ENCODE peak calls at places on chromosomes 11 and 22, in seven cellular contexts. C, M, J, F, L, I and Q are unnamed samples.

GRCh38 chr11:132068556-132068955 is 698.1 kb downstream of the NTM start:
- DNase-seq in F (no peak), M (no peak), J (no peak), I (no peak), L (no peak), C (no peak), Q (no peak)

GRCh38 chr11:64086263-64086938 is 50.7 kb downstream of the FLRT1 start:
- DNase-seq in M (no peak), F (no peak), C (no peak), I (peak; percentile 89), J (no peak), L (no peak), Q (peak; percentile 74)

GRCh38 chr11:69310934-69311766 is 17.2 kb downstream of the MYEOV start:
- DNase-seq in C (no peak), I (peak; percentile 64), M (no peak), J (no peak), L (no peak), F (no peak), Q (no peak)

GRCh38 chr22:19477321-19478085 is 1.5 kb downstream of the UFD1 start:
- DNase-seq in M (peak; percentile 16), C (no peak), F (no peak), L (no peak), I (no peak), J (peak; percentile 14), Q (peak; percentile 36)

GRCh38 chr11:587546-587945 is 11.3 kb downstream of the PHRF1 start:
- DNase-seq in L (no peak), C (no peak), M (no peak), J (no peak), I (no peak), F (no peak), Q (no peak)

GRCh38 chr11:36373040-36374010 is 77.2 kb downstream of the PRR5L start:
- DNase-seq in M (no peak), L (no peak), J (no peak), I (no peak), C (no peak), F (no peak), Q (no peak)

GRCh38 chr11:13329670-13330401 is 52.2 kb downstream of the BMAL1 start:
- DNase-seq in J (no peak), I (no peak), C (no peak), M (peak; percentile 65), L (no peak), F (no peak), Q (no peak)

GRCh38 chr22:36409911-36410756 is 22.4 kb upstream of the MYH9 start:
- DNase-seq in L (no peak), C (no peak), M (peak; percentile 97), I (peak; percentile 93), J (peak; percentile 64), F (peak; percentile 61), Q (no peak)

GRCh38 chr22:12601870-12602779 is 2925.9 kb upstream of the OR11H1 start:
- DNase-seq in F (no peak), C (no peak), J (no peak), L (no peak), I (peak; percentile 86), M (no peak), Q (no peak)

GRCh38 chr11:76152086-76152658 is 54.1 kb downstream of the WNT11 start:
- DNase-seq in F (peak; percentile 54), C (no peak), L (peak; percentile 54), J (peak; percentile 64), M (peak; percentile 94), I (peak; percentile 98), Q (peak; percentile 68)

GRCh38 chr11:57513911-57514537 is 1.5 kb downstream of the SLC43A1 start:
- DNase-seq in M (peak; percentile 41), J (peak; percentile 22), C (no peak), I (peak; percentile 91), L (no peak), F (no peak), Q (no peak)

GRCh38 chr11:15770798-15771414 is 585.4 kb downstream of the SOX6 start:
- DNase-seq in I (no peak), F (no peak), C (no peak), L (no peak), J (no peak), M (no peak), Q (peak; percentile 12)

GRCh38 chr11:84566681-84567080 is 1060.5 kb downstream of the DLG2 start:
- DNase-seq in C (no peak), L (no peak), M (no peak), I (no peak), J (no peak), F (no peak), Q (no peak)

GRCh38 chr11:17526931-17527660 is 17.1 kb downstream of the USH1C start:
- DNase-seq in M (no peak), J (no peak), F (no peak), L (no peak), I (no peak), C (no peak), Q (no peak)

GRCh38 chr11:4947505-4947904 is at the start of gene OR51A4:
- DNase-seq in M (no peak), J (no peak), C (no peak), I (no peak), L (no peak), F (no peak), Q (no peak)

GRCh38 chr11:93000511-93001476 is 31.3 kb downstream of the MTNR1B start:
- DNase-seq in J (no peak), M (peak; percentile 70), F (no peak), C (peak; percentile 63), L (no peak), I (no peak), Q (no peak)

GRCh38 chr11:11703885-11704284 is 82.1 kb upstream of the GALNT18 start:
- DNase-seq in J (no peak), I (no peak), F (no peak), M (no peak), L (no peak), C (no peak), Q (no peak)

GRCh38 chr11:31995031-31995430 is 95.8 kb upstream of the RCN1 start:
- DNase-seq in I (no peak), L (no peak), M (no peak), J (no peak), C (no peak), F (no peak), Q (no peak)

GRCh38 chr11:19199037-19199436 is 2.7 kb downstream of the CSRP3 start:
- DNase-seq in J (no peak), L (no peak), I (no peak), C (no peak), F (no peak), M (no peak), Q (no peak)

GRCh38 chr11:13368041-13368446 is 90.5 kb downstream of the BMAL1 start:
- DNase-seq in I (no peak), C (peak; percentile 29), F (no peak), M (no peak), J (no peak), L (no peak), Q (no peak)

GRCh38 chr11:93216511-93217121 is 18.8 kb upstream of the SLC36A4 start:
- DNase-seq in C (no peak), L (no peak), M (no peak), J (no peak), I (no peak), F (no peak), Q (no peak)

GRCh38 chr11:88508808-88509581 is 171.5 kb upstream of the CTSC start:
- DNase-seq in C (no peak), F (no peak), J (peak; percentile 7), M (no peak), I (peak; percentile 85), L (no peak), Q (no peak)

GRCh38 chr11:120224872-120225371 is 14.1 kb downstream of the OAF start:
- DNase-seq in C (no peak), M (no peak), I (peak; percentile 90), J (no peak), F (no peak), L (peak; percentile 63), Q (no peak)

GRCh38 chr22:20805972-20806471 is 32.1 kb downstream of the SERPIND1 start:
- DNase-seq in L (no peak), M (peak; percentile 33), F (no peak), J (no peak), C (no peak), I (peak; percentile 26), Q (no peak)

GRCh38 chr11:60948251-60948650 is 3.7 kb downstream of the SLC15A3 start:
- DNase-seq in L (no peak), F (no peak), J (no peak), I (no peak), M (no peak), C (no peak), Q (no peak)

GRCh38 chr11:86938900-86939880 is 16.0 kb downstream of the FZD4 start:
- DNase-seq in I (no peak), F (no peak), C (no peak), L (no peak), J (peak; percentile 26), M (peak; percentile 83), Q (peak; percentile 42)

GRCh38 chr11:10908215-10908990 is 50.5 kb upstream of the ZBED5 start:
- DNase-seq in J (no peak), M (peak; percentile 83), F (no peak), C (peak; percentile 81), L (no peak), I (no peak), Q (no peak)

GRCh38 chr11:30730011-30730410 is 143.9 kb upstream of the MPPED2 start:
- DNase-seq in C (no peak), I (no peak), F (no peak), M (no peak), L (no peak), J (no peak), Q (no peak)

GRCh38 chr22:22171357-22172218 is 73.0 kb upstream of the VPREB1 start:
- DNase-seq in F (no peak), C (no peak), L (no peak), J (no peak), M (peak; percentile 44), I (no peak), Q (no peak)

GRCh38 chr11:2271327-2272240 is 1.2 kb upstream of the ASCL2 start:
- DNase-seq in I (peak; percentile 83), J (no peak), L (no peak), M (no peak), C (no peak), F (no peak), Q (no peak)
- H3K4me3 ChIP-seq in I (no peak overlapping the region), J (no peak overlapping the region), L (no peak overlapping the region), M (no peak overlapping the region), C (no peak overlapping the region), F (no peak overlapping the region), Q (no peak overlapping the region)

GRCh38 chr11:9461760-9462134 is 935 bp downstream of the ZNF143 start:
- DNase-seq in F (no peak), J (peak; percentile 42), C (no peak), L (no peak), I (no peak), M (peak; percentile 7), Q (no peak)
- H3K4me3 ChIP-seq in F (peak overlapping the region; percentile 73), J (peak overlapping the region; percentile 88), C (peak overlapping the region; percentile 65), L (peak overlapping the region; percentile 47), I (peak overlapping the region; percentile 45), M (peak overlapping the region; percentile 81), Q (peak overlapping the region; percentile 71)

GRCh38 chr22:39068033-39068785 is 8.9 kb upstream of the APOBEC3G start:
- DNase-seq in J (no peak), I (no peak), C (no peak), M (peak; percentile 65), F (no peak), L (no peak), Q (no peak)
- H3K4me3 ChIP-seq in J (no peak overlapping the region), I (no peak overlapping the region), C (no peak overlapping the region), M (no peak overlapping the region), F (no peak overlapping the region), L (no peak overlapping the region), Q (no peak overlapping the region)

DNA sequence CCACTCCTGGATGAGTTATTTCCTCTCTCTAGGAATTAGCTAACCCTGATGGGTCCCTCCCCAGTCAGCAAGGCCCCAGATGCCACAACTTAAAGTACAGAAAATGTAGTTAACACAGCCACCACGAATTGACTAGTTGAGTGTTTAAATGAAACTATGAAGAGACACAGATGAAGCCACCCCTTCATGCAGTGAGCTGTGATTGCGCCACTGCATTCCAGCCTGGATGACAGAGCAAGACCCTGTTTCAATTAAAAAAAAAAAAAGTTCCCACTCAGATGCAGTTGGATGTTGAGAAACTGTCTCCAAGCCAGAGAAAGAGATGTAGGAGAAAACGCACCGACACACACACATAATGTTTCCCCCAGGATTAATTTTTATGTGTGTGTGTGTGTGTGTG is 53.3 kb downstream of the SCN3B start:
- DNase-seq in F (no peak), I (no peak), L (no peak), M (no peak), C (peak; percentile 42), J (no peak), Q (no peak)
- H3K4me3 ChIP-seq in F (no peak overlapping the region), I (no peak overlapping the region), L (no peak overlapping the region), M (no peak overlapping the region), C (no peak overlapping the region), J (no peak overlapping the region), Q (no peak overlapping the region)